ENCODE peak calls at places on chromosomes 5 and 9, in ten cellular contexts. One of them, this sample, is unnamed.

GRCh38 chr9:438066-438465 is 223.4 kb downstream of the DOCK8 start:
- DNase-seq in endodermal cell: no peak
- DNase-seq in NB4: no peak
- DNase-seq in GM12864: no peak
- DNase-seq in AG09309: no peak
- DNase-seq in astrocyte of the cerebellum: no peak
- DNase-seq in right atrium auricular region: no peak
- DNase-seq in heart left ventricle: no peak
- DNase-seq in ascending aorta: no peak
- DNase-seq in AG04449: no peak
- DNase-seq in this sample: no peak

GRCh38 chr9:95725045-95725444 is 150.4 kb upstream of the ERCC6L2 start:
- DNase-seq in endodermal cell: no peak
- DNase-seq in NB4: peak
- DNase-seq in GM12864: no peak
- DNase-seq in AG09309: no peak
- DNase-seq in astrocyte of the cerebellum: no peak
- DNase-seq in right atrium auricular region: no peak
- DNase-seq in heart left ventricle: no peak
- DNase-seq in ascending aorta: no peak
- DNase-seq in AG04449: no peak
- DNase-seq in this sample: no peak

GRCh38 chr9:87109851-87110250 is 162.5 kb upstream of the GAS1 start:
- DNase-seq in endodermal cell: no peak
- DNase-seq in NB4: no peak
- DNase-seq in GM12864: no peak
- DNase-seq in AG09309: no peak
- DNase-seq in astrocyte of the cerebellum: no peak
- DNase-seq in right atrium auricular region: no peak
- DNase-seq in heart left ventricle: no peak
- DNase-seq in ascending aorta: no peak
- DNase-seq in AG04449: peak
- DNase-seq in this sample: no peak

GRCh38 chr5:124527220-124527991 is 219.0 kb downstream of the ZNF608 start:
- DNase-seq in endodermal cell: no peak
- DNase-seq in NB4: no peak
- DNase-seq in GM12864: no peak
- DNase-seq in AG09309: no peak
- DNase-seq in astrocyte of the cerebellum: peak
- DNase-seq in right atrium auricular region: no peak
- DNase-seq in heart left ventricle: no peak
- DNase-seq in ascending aorta: peak
- DNase-seq in AG04449: no peak
- DNase-seq in this sample: no peak

GRCh38 chr5:997001-997474 is 11.6 kb upstream of the NKD2 start:
- DNase-seq in endodermal cell: peak
- DNase-seq in NB4: peak
- DNase-seq in GM12864: no peak
- DNase-seq in AG09309: no peak
- DNase-seq in astrocyte of the cerebellum: no peak
- DNase-seq in right atrium auricular region: no peak
- DNase-seq in heart left ventricle: peak
- DNase-seq in ascending aorta: peak
- DNase-seq in AG04449: no peak
- DNase-seq in this sample: no peak

GRCh38 chr9:116669296-116669695 is 17.8 kb upstream of the TRIM32 start:
- DNase-seq in endodermal cell: no peak
- DNase-seq in NB4: no peak
- DNase-seq in GM12864: no peak
- DNase-seq in AG09309: no peak
- DNase-seq in astrocyte of the cerebellum: no peak
- DNase-seq in right atrium auricular region: no peak
- DNase-seq in heart left ventricle: no peak
- DNase-seq in ascending aorta: no peak
- DNase-seq in AG04449: no peak
- DNase-seq in this sample: no peak

GRCh38 chr9:110152704-110153374 is 55.1 kb downstream of the C9orf152 start:
- DNase-seq in endodermal cell: peak
- DNase-seq in NB4: peak
- DNase-seq in GM12864: no peak
- DNase-seq in AG09309: no peak
- DNase-seq in astrocyte of the cerebellum: no peak
- DNase-seq in right atrium auricular region: no peak
- DNase-seq in heart left ventricle: no peak
- DNase-seq in ascending aorta: no peak
- DNase-seq in AG04449: no peak
- DNase-seq in this sample: peak

GRCh38 chr5:145347026-145347616 is 488.0 kb downstream of the PRELID2 start:
- DNase-seq in endodermal cell: peak
- DNase-seq in NB4: peak
- DNase-seq in GM12864: no peak
- DNase-seq in AG09309: peak
- DNase-seq in astrocyte of the cerebellum: peak
- DNase-seq in right atrium auricular region: no peak
- DNase-seq in heart left ventricle: no peak
- DNase-seq in ascending aorta: no peak
- DNase-seq in AG04449: no peak
- DNase-seq in this sample: no peak

GRCh38 chr5:79069488-79070001 is at the start of the genes BHMT2 and DMGDH:
- DNase-seq in endodermal cell: no peak
- DNase-seq in NB4: peak
- DNase-seq in GM12864: no peak
- DNase-seq in AG09309: no peak
- DNase-seq in astrocyte of the cerebellum: no peak
- DNase-seq in right atrium auricular region: no peak
- DNase-seq in heart left ventricle: peak
- DNase-seq in ascending aorta: no peak
- DNase-seq in AG04449: no peak
- DNase-seq in this sample: no peak

GRCh38 chr5:137254153-137254552 is 245.0 kb downstream of the SPOCK1 start:
- DNase-seq in endodermal cell: no peak
- DNase-seq in NB4: no peak
- DNase-seq in GM12864: no peak
- DNase-seq in AG09309: peak
- DNase-seq in astrocyte of the cerebellum: no peak
- DNase-seq in right atrium auricular region: no peak
- DNase-seq in heart left ventricle: no peak
- DNase-seq in ascending aorta: no peak
- DNase-seq in AG04449: peak
- DNase-seq in this sample: no peak

GRCh38 chr5:173318338-173318737 is 9.9 kb downstream of the STC2 start:
- DNase-seq in endodermal cell: no peak
- DNase-seq in NB4: no peak
- DNase-seq in GM12864: no peak
- DNase-seq in AG09309: no peak
- DNase-seq in astrocyte of the cerebellum: no peak
- DNase-seq in right atrium auricular region: no peak
- DNase-seq in heart left ventricle: no peak
- DNase-seq in ascending aorta: peak
- DNase-seq in AG04449: no peak
- DNase-seq in this sample: no peak
- TF ChIP-seq CTCF in endodermal cell: no peak
- TF ChIP-seq CTCF in NB4: no peak
- TF ChIP-seq CTCF in GM12864: no peak
- TF ChIP-seq CTCF in AG09309: no peak
- TF ChIP-seq CTCF in astrocyte of the cerebellum: no peak
- TF ChIP-seq CTCF in right atrium auricular region: no peak
- TF ChIP-seq CTCF in heart left ventricle: no peak
- TF ChIP-seq CTCF in ascending aorta: no peak
- TF ChIP-seq CTCF in AG04449: no peak
- TF ChIP-seq CTCF in this sample: no peak

GRCh38 chr5:127076730-127077129 is 3.4 kb upstream of the C5orf63 start:
- DNase-seq in endodermal cell: no peak
- DNase-seq in NB4: no peak
- DNase-seq in GM12864: no peak
- DNase-seq in AG09309: no peak
- DNase-seq in astrocyte of the cerebellum: no peak
- DNase-seq in right atrium auricular region: no peak
- DNase-seq in heart left ventricle: peak
- DNase-seq in ascending aorta: no peak
- DNase-seq in AG04449: no peak
- DNase-seq in this sample: no peak

GRCh38 chr5:127070243-127070642 is 3.1 kb downstream of the C5orf63 start:
- DNase-seq in endodermal cell: no peak
- DNase-seq in NB4: no peak
- DNase-seq in GM12864: no peak
- DNase-seq in AG09309: no peak
- DNase-seq in astrocyte of the cerebellum: no peak
- DNase-seq in right atrium auricular region: no peak
- DNase-seq in heart left ventricle: no peak
- DNase-seq in ascending aorta: no peak
- DNase-seq in AG04449: no peak
- DNase-seq in this sample: no peak

GRCh38 chr5:127074466-127074865 is 1.2 kb upstream of the C5orf63 start:
- DNase-seq in endodermal cell: no peak
- DNase-seq in NB4: no peak
- DNase-seq in GM12864: no peak
- DNase-seq in AG09309: no peak
- DNase-seq in astrocyte of the cerebellum: no peak
- DNase-seq in right atrium auricular region: no peak
- DNase-seq in heart left ventricle: no peak
- DNase-seq in ascending aorta: no peak
- DNase-seq in AG04449: no peak
- DNase-seq in this sample: no peak

GRCh38 chr5:127077346-127077745 is 4.0 kb upstream of the C5orf63 start:
- DNase-seq in endodermal cell: no peak
- DNase-seq in NB4: no peak
- DNase-seq in GM12864: no peak
- DNase-seq in AG09309: no peak
- DNase-seq in astrocyte of the cerebellum: no peak
- DNase-seq in right atrium auricular region: no peak
- DNase-seq in heart left ventricle: no peak
- DNase-seq in ascending aorta: no peak
- DNase-seq in AG04449: no peak
- DNase-seq in this sample: no peak

GRCh38 chr5:127072861-127073846 is at the start of gene C5orf63:
- DNase-seq in endodermal cell: peak
- DNase-seq in NB4: peak
- DNase-seq in GM12864: peak
- DNase-seq in AG09309: no peak
- DNase-seq in astrocyte of the cerebellum: no peak
- DNase-seq in right atrium auricular region: no peak
- DNase-seq in heart left ventricle: peak
- DNase-seq in ascending aorta: no peak
- DNase-seq in AG04449: no peak
- DNase-seq in this sample: peak
- TF ChIP-seq CTCF in endodermal cell: peak
- TF ChIP-seq CTCF in NB4: no peak
- TF ChIP-seq CTCF in GM12864: no peak
- TF ChIP-seq CTCF in AG09309: no peak
- TF ChIP-seq CTCF in astrocyte of the cerebellum: no peak
- TF ChIP-seq CTCF in right atrium auricular region: no peak
- TF ChIP-seq CTCF in heart left ventricle: no peak
- TF ChIP-seq CTCF in ascending aorta: no peak
- TF ChIP-seq CTCF in AG04449: no peak
- TF ChIP-seq CTCF in this sample: no peak

GRCh38 chr5:74052441-74052840 is 426.4 kb downstream of the ARHGEF28 start:
- DNase-seq in endodermal cell: no peak
- DNase-seq in NB4: no peak
- DNase-seq in GM12864: no peak
- DNase-seq in AG09309: no peak
- DNase-seq in astrocyte of the cerebellum: no peak
- DNase-seq in right atrium auricular region: no peak
- DNase-seq in heart left ventricle: no peak
- DNase-seq in ascending aorta: no peak
- DNase-seq in AG04449: no peak
- DNase-seq in this sample: no peak

GRCh38 chr5:74055446-74056097 is 429.6 kb downstream of the ARHGEF28 start:
- DNase-seq in endodermal cell: peak
- DNase-seq in NB4: no peak
- DNase-seq in GM12864: no peak
- DNase-seq in AG09309: no peak
- DNase-seq in astrocyte of the cerebellum: no peak
- DNase-seq in right atrium auricular region: no peak
- DNase-seq in heart left ventricle: no peak
- DNase-seq in ascending aorta: no peak
- DNase-seq in AG04449: no peak
- DNase-seq in this sample: no peak

GRCh38 chr5:74056102-74056788 is 430.2 kb downstream of the ARHGEF28 start:
- DNase-seq in endodermal cell: no peak
- DNase-seq in NB4: no peak
- DNase-seq in GM12864: no peak
- DNase-seq in AG09309: no peak
- DNase-seq in astrocyte of the cerebellum: no peak
- DNase-seq in right atrium auricular region: no peak
- DNase-seq in heart left ventricle: no peak
- DNase-seq in ascending aorta: no peak
- DNase-seq in AG04449: no peak
- DNase-seq in this sample: no peak

GRCh38 chr5:74054139-74054538 is 428.1 kb downstream of the ARHGEF28 start:
- DNase-seq in endodermal cell: no peak
- DNase-seq in NB4: no peak
- DNase-seq in GM12864: no peak
- DNase-seq in AG09309: no peak
- DNase-seq in astrocyte of the cerebellum: no peak
- DNase-seq in right atrium auricular region: no peak
- DNase-seq in heart left ventricle: no peak
- DNase-seq in ascending aorta: no peak
- DNase-seq in AG04449: no peak
- DNase-seq in this sample: no peak

DNA sequence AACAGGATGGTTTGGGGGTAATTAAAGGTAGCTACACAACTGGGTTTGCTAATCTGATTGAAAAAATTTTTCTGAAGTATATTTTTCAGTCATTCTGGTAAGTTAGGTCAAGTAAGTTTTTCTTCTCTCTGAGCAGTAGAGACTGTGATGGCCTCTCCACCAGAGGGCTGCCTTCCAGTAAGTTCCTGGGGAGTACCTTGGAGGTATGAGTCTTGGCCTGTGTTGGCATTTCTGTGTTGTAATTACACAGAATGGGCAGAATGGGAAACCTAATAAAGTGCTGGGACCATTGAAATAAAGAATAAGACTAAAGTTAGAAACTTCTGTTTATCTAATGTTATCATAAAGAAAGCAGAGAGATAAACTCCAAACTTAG is 430.8 kb downstream of the ARHGEF28 start:
- DNase-seq in endodermal cell: peak
- DNase-seq in NB4: peak
- DNase-seq in GM12864: no peak
- DNase-seq in AG09309: no peak
- DNase-seq in astrocyte of the cerebellum: no peak
- DNase-seq in right atrium auricular region: no peak
- DNase-seq in heart left ventricle: no peak
- DNase-seq in ascending aorta: no peak
- DNase-seq in AG04449: no peak
- DNase-seq in this sample: no peak
- TF ChIP-seq CTCF in endodermal cell: peak
- TF ChIP-seq CTCF in NB4: no peak
- TF ChIP-seq CTCF in GM12864: peak
- TF ChIP-seq CTCF in AG09309: peak
- TF ChIP-seq CTCF in astrocyte of the cerebellum: peak
- TF ChIP-seq CTCF in right atrium auricular region: peak
- TF ChIP-seq CTCF in heart left ventricle: peak
- TF ChIP-seq CTCF in ascending aorta: no peak
- TF ChIP-seq CTCF in AG04449: peak
- TF ChIP-seq CTCF in this sample: peak

DNA sequence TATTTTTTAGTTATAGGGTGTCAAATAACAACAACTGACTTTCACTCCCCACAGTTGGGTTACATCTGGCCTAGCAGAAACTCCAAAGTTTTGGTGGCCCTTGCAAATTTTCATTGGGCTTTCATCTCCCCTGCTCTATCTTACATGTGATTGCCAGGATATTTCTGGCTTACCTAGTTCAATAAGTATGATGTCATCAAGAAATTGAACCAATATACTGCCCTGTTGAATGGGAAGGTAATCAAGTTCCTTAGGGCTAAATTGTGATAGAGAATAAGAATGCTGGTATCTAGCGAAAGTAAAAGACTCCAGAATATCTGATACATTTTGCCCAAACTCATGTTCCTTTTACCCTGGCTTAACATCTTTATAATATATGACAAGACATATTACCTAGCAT is 17.0 kb upstream of the ICE1 start:
- DNase-seq in endodermal cell: no peak
- DNase-seq in NB4: no peak
- DNase-seq in GM12864: no peak
- DNase-seq in AG09309: no peak
- DNase-seq in astrocyte of the cerebellum: no peak
- DNase-seq in right atrium auricular region: no peak
- DNase-seq in heart left ventricle: no peak
- DNase-seq in ascending aorta: no peak
- DNase-seq in AG04449: no peak
- DNase-seq in this sample: no peak
- TF ChIP-seq CTCF in endodermal cell: no peak
- TF ChIP-seq CTCF in NB4: no peak
- TF ChIP-seq CTCF in GM12864: no peak
- TF ChIP-seq CTCF in AG09309: no peak
- TF ChIP-seq CTCF in astrocyte of the cerebellum: no peak
- TF ChIP-seq CTCF in right atrium auricular region: no peak
- TF ChIP-seq CTCF in heart left ventricle: no peak
- TF ChIP-seq CTCF in ascending aorta: no peak
- TF ChIP-seq CTCF in AG04449: no peak
- TF ChIP-seq CTCF in this sample: no peak

This sample was measured in GM06990.